ENCODE peak calls at places on chromosomes 7 and 10, in seven cellular contexts. A is DND-41, Z is germinal center, S is GM12891, V is GM10248, C is body of pancreas, O is left lung. N is an unnamed sample.

GRCh38 chr10:34024708-34025425 is 690.4 kb upstream of the NRP1 start:
- DNase-seq in C (no peak), O (no peak), Z (no peak), V (no peak), S (no peak), A (peak), N (no peak)

GRCh38 chr7:49327155-49327554 is 402.8 kb downstream of the CDC14C start:
- DNase-seq in S (no peak), V (no peak), O (no peak), C (no peak), Z (no peak), A (no peak), N (no peak)

GRCh38 chr10:48428896-48429295 is 122.4 kb downstream of the MAPK8 start:
- DNase-seq in O (no peak), A (no peak), V (no peak), C (no peak), S (no peak), Z (no peak), N (no peak)

GRCh38 chr10:31374146-31374696 is 55.2 kb downstream of the ZEB1 start:
- DNase-seq in V (no peak), Z (no peak), C (no peak), A (no peak), S (no peak), O (no peak), N (no peak)

GRCh38 chr10:24834869-24835268 is 111.2 kb upstream of the ARHGAP21 start:
- DNase-seq in A (no peak), Z (no peak), C (no peak), O (no peak), S (no peak), V (no peak), N (no peak)

GRCh38 chr10:118741994-118742393 is 12.8 kb downstream of the CACUL1 start:
- DNase-seq in O (no peak), A (no peak), Z (no peak), S (no peak), C (no peak), V (no peak), N (no peak)

GRCh38 chr7:29314148-29314547 is 119.6 kb downstream of the CHN2 start:
- DNase-seq in O (no peak), A (no peak), V (no peak), S (no peak), C (no peak), Z (no peak), N (no peak)

GRCh38 chr10:3192856-3193635 is 20.5 kb upstream of the PITRM1 start:
- DNase-seq in V (peak), O (no peak), A (peak), S (peak), C (peak), Z (peak), N (peak)

GRCh38 chr10:79268100-79268670 is 79.1 kb upstream of the PPIF start:
- DNase-seq in V (no peak), S (no peak), Z (no peak), O (no peak), C (no peak), A (no peak), N (no peak)

GRCh38 chr10:47183726-47184084 is 116.3 kb upstream of the GDF10 start:
- DNase-seq in V (no peak), C (peak), S (no peak), Z (no peak), O (no peak), A (no peak), N (no peak)

GRCh38 chr7:92504563-92504962 is 23.8 kb downstream of the PEX1 start:
- DNase-seq in V (no peak), C (no peak), O (no peak), S (no peak), A (no peak), Z (no peak), N (no peak)

GRCh38 chr7:46195934-46196333 is 274.9 kb upstream of the IGFBP3 start:
- DNase-seq in Z (no peak), S (no peak), A (no peak), O (no peak), C (no peak), V (no peak), N (no peak)

GRCh38 chr7:70595741-70596574 is 536.0 kb upstream of the GALNT17 start:
- DNase-seq in V (peak), C (no peak), O (no peak), Z (peak), A (no peak), S (peak), N (peak)

GRCh38 chr10:74047871-74048270 is 50.0 kb downstream of the VCL start:
- DNase-seq in V (no peak), A (no peak), O (no peak), Z (no peak), S (no peak), C (no peak), N (no peak)

GRCh38 chr7:28806841-28807240 is 151.3 kb downstream of the TRIL start:
- DNase-seq in Z (no peak), A (no peak), O (no peak), V (no peak), C (no peak), S (no peak), N (no peak)

GRCh38 chr10:93595378-93596288 is 5.4 kb downstream of the RBP4 start:
- DNase-seq in Z (no peak), C (no peak), A (no peak), V (no peak), S (no peak), O (no peak), N (no peak)

GRCh38 chr7:27779873-27780272 is 39.9 kb downstream of the TAX1BP1 start:
- DNase-seq in Z (no peak), S (no peak), V (no peak), O (no peak), A (no peak), C (no peak), N (no peak)

GRCh38 chr10:99540673-99541531 is 8.2 kb downstream of the NKX2-3 start:
- DNase-seq in Z (no peak), C (peak), V (no peak), S (no peak), A (no peak), O (no peak), N (no peak)

GRCh38 chr7:123437447-123437995 is 96.9 kb downstream of the IQUB start:
- DNase-seq in V (no peak), Z (no peak), A (no peak), S (no peak), O (no peak), C (no peak), N (no peak)

GRCh38 chr10:95660283-95660682 is 3.8 kb upstream of the ALDH18A1 start:
- DNase-seq in A (no peak), Z (no peak), O (no peak), V (no peak), S (no peak), C (no peak), N (no peak)

GRCh38 chr7:44849277-44850210 is 1.7 kb upstream of the H2AZ2 start:
- DNase-seq in Z (no peak), O (no peak), S (no peak), A (no peak), C (no peak), V (no peak), N (no peak)

GRCh38 chr10:94343159-94343558 is 19.6 kb downstream of the NOC3L start:
- DNase-seq in O (no peak), V (no peak), Z (no peak), S (no peak), C (no peak), A (no peak), N (no peak)

GRCh38 chr10:49230004-49230403 is 41.8 kb upstream of the TMEM273 start:
- DNase-seq in S (no peak), O (no peak), V (no peak), C (no peak), Z (no peak), A (no peak), N (no peak)

GRCh38 chr7:116591202-116592040 is 66.6 kb downstream of the CAV1 start:
- DNase-seq in Z (peak), S (no peak), O (no peak), V (no peak), C (no peak), A (no peak), N (no peak)

GRCh38 chr7:55129409-55130078 is 110.7 kb downstream of the EGFR start:
- DNase-seq in A (no peak), O (no peak), C (no peak), S (no peak), Z (no peak), V (no peak), N (no peak)

GRCh38 chr7:1059200-1060091 is 15.1 kb downstream of the GPR146 start:
- DNase-seq in S (no peak), A (peak), V (peak), O (no peak), Z (peak), C (peak), N (peak)

GRCh38 chr10:96222441-96222840 is 48.9 kb downstream of the BLNK start:
- DNase-seq in C (no peak), A (no peak), V (no peak), O (no peak), Z (no peak), S (no peak), N (no peak)

N was measured in nephron progenitor cell.